ENCODE peak calls at places on chromosomes 3 and 15, in nine cellular contexts. E is activated CD4-positive, alpha-beta T cell treated with anti-CD3 and anti-CD28 coated beads for 48 hours; B is body of pancreas; L is fibroblast of lung; H is kidney tubule cell; M is hepatocyte; R is GM03348; K is AG08396; F is CD8-positive, alpha-beta memory T cell. G is an unnamed sample.

GRCh38 chr3:72973031-72973723 is 23.4 kb upstream of the PPP4R2 start:
- DNase-seq in E (no peak), B (peak; percentile 78), L (no peak), H (peak; percentile 77), M (peak; percentile 94), R (no peak), K (no peak), F (no peak), G (no peak)

GRCh38 chr3:142997330-142997729 is 4.0 kb upstream of the U2SURP start:
- DNase-seq in E (no peak), B (no peak), L (no peak), H (peak; percentile 81), M (no peak), R (no peak), K (no peak), F (no peak), G (no peak)

GRCh38 chr15:37791693-37792092 is 142.7 kb upstream of the TMCO5A start:
- DNase-seq in E (no peak), B (no peak), L (no peak), H (no peak), M (no peak), R (no peak), K (no peak), F (no peak), G (no peak)

GRCh38 chr15:75202251-75203016 is 752 bp downstream of the C15orf39 start:
- DNase-seq in E (peak; percentile 93), B (peak; percentile 89), L (peak; percentile 83), H (peak; percentile 82), M (peak; percentile 90), R (peak; percentile 88), K (peak; percentile 89), F (peak; percentile 76), G (peak; percentile 90)

GRCh38 chr3:182920515-182921084 is 59.7 kb downstream of the DCUN1D1 start:
- DNase-seq in E (no peak), B (no peak), L (peak; percentile 20), H (peak; percentile 34), M (peak; percentile 33), R (no peak), K (no peak), F (no peak), G (no peak)

GRCh38 chr15:42048821-42049200 is 28.0 kb upstream of the PLA2G4E start:
- DNase-seq in E (no peak), B (no peak), L (no peak), H (no peak), M (no peak), R (no peak), K (no peak), F (no peak), G (no peak)

GRCh38 chr3:46707601-46708011 is 6.4 kb downstream of the TMIE start:
- DNase-seq in E (no peak), B (no peak), L (no peak), H (no peak), M (no peak), R (no peak), K (no peak), F (no peak), G (no peak)

GRCh38 chr3:155908605-155909004 is 38.2 kb downstream of the GMPS start:
- DNase-seq in E (no peak), B (no peak), L (no peak), H (no peak), M (no peak), R (no peak), K (no peak), F (no peak), G (no peak)

GRCh38 chr15:70278644-70279043 is 180.9 kb upstream of the TLE3 start:
- DNase-seq in E (no peak), B (no peak), L (no peak), H (no peak), M (no peak), R (no peak), K (no peak), F (no peak), G (peak; percentile 25)

GRCh38 chr15:81029416-81030367 is 29.0 kb downstream of the TLNRD1 start:
- DNase-seq in E (no peak), B (no peak), L (peak; percentile 17), H (peak; percentile 62), M (no peak), R (peak; percentile 31), K (no peak), F (no peak), G (no peak)

GRCh38 chr3:117145677-117146076 is 436.1 kb downstream of the TUSC7 start:
- DNase-seq in E (no peak), B (no peak), L (no peak), H (no peak), M (no peak), R (peak; percentile 9), K (no peak), F (no peak), G (no peak)

GRCh38 chr3:81419196-81419595 is 342.2 kb downstream of the GBE1 start:
- DNase-seq in E (no peak), B (no peak), L (peak; percentile 46), H (peak; percentile 21), M (peak; percentile 15), R (peak; percentile 45), K (no peak), F (no peak), G (no peak)

GRCh38 chr15:62665449-62665848 is 377.1 kb upstream of the TPM1 start:
- DNase-seq in E (no peak), B (no peak), L (no peak), H (no peak), M (no peak), R (no peak), K (no peak), F (no peak), G (no peak)

GRCh38 chr3:169044341-169045113 is 619.0 kb downstream of the MECOM start:
- DNase-seq in E (no peak), B (no peak), L (peak; percentile 47), H (peak; percentile 87), M (no peak), R (peak; percentile 29), K (peak; percentile 8), F (no peak), G (no peak)

GRCh38 chr3:53083496-53083895 is 37.6 kb upstream of the SFMBT1 start:
- DNase-seq in E (no peak), B (peak; percentile 30), L (peak; percentile 67), H (no peak), M (peak; percentile 40), R (peak; percentile 72), K (peak; percentile 70), F (no peak), G (no peak)